ENCODE peak calls at places on chromosomes 1 and 21, in seven cellular contexts. One of them, this sample, is unnamed.

GRCh38 chr1:236099622-236100021 is 34.7 kb upstream of the NID1 start:
- DNase-seq in left ventricle myocardium inferior: no peak
- DNase-seq in GM23338: no peak
- DNase-seq in kidney epithelial cell: no peak
- DNase-seq in body of pancreas: no peak
- DNase-seq in suprapubic skin: no peak
- DNase-seq in AG10803: peak; percentile 7
- DNase-seq in this sample: no peak

GRCh38 chr1:119713039-119713537 is 1.4 kb downstream of the PHGDH start:
- DNase-seq in left ventricle myocardium inferior: no peak
- DNase-seq in GM23338: no peak
- DNase-seq in kidney epithelial cell: no peak
- DNase-seq in body of pancreas: no peak
- DNase-seq in suprapubic skin: no peak
- DNase-seq in AG10803: peak; percentile 41
- DNase-seq in this sample: peak; percentile 29

GRCh38 chr1:230737622-230738262 is 9.4 kb upstream of the CAPN9 start:
- DNase-seq in left ventricle myocardium inferior: no peak
- DNase-seq in GM23338: no peak
- DNase-seq in kidney epithelial cell: no peak
- DNase-seq in body of pancreas: no peak
- DNase-seq in suprapubic skin: no peak
- DNase-seq in AG10803: no peak
- DNase-seq in this sample: no peak

GRCh38 chr1:159196543-159196942 is 8.1 kb upstream of the ACKR1 start:
- DNase-seq in left ventricle myocardium inferior: no peak
- DNase-seq in GM23338: peak; percentile 76
- DNase-seq in kidney epithelial cell: no peak
- DNase-seq in body of pancreas: no peak
- DNase-seq in suprapubic skin: no peak
- DNase-seq in AG10803: no peak
- DNase-seq in this sample: no peak

GRCh38 chr1:232435746-232436145 is 194.2 kb downstream of the SIPA1L2 start:
- DNase-seq in left ventricle myocardium inferior: no peak
- DNase-seq in GM23338: no peak
- DNase-seq in kidney epithelial cell: no peak
- DNase-seq in body of pancreas: no peak
- DNase-seq in suprapubic skin: no peak
- DNase-seq in AG10803: peak; percentile 71
- DNase-seq in this sample: peak; percentile 54

GRCh38 chr1:13661539-13661938 is 38.4 kb upstream of the PRDM2 start:
- DNase-seq in left ventricle myocardium inferior: no peak
- DNase-seq in GM23338: no peak
- DNase-seq in kidney epithelial cell: no peak
- DNase-seq in body of pancreas: no peak
- DNase-seq in suprapubic skin: no peak
- DNase-seq in AG10803: peak; percentile 75
- DNase-seq in this sample: no peak

GRCh38 chr1:24043345-24044032 is 63.4 kb upstream of the SRSF10 start:
- DNase-seq in left ventricle myocardium inferior: no peak
- DNase-seq in GM23338: no peak
- DNase-seq in kidney epithelial cell: no peak
- DNase-seq in body of pancreas: no peak
- DNase-seq in suprapubic skin: no peak
- DNase-seq in AG10803: no peak
- DNase-seq in this sample: no peak

GRCh38 chr1:119286587-119287181 is 81.9 kb upstream of the HAO2 start:
- DNase-seq in left ventricle myocardium inferior: no peak
- DNase-seq in GM23338: peak; percentile 90
- DNase-seq in kidney epithelial cell: no peak
- DNase-seq in body of pancreas: no peak
- DNase-seq in suprapubic skin: no peak
- DNase-seq in AG10803: peak; percentile 44
- DNase-seq in this sample: peak; percentile 39

GRCh38 chr1:198416276-198416675 is 124.2 kb downstream of the ATP6V1G3 start:
- DNase-seq in left ventricle myocardium inferior: no peak
- DNase-seq in GM23338: no peak
- DNase-seq in kidney epithelial cell: no peak
- DNase-seq in body of pancreas: no peak
- DNase-seq in suprapubic skin: no peak
- DNase-seq in AG10803: peak; percentile 85
- DNase-seq in this sample: peak; percentile 37

GRCh38 chr1:116771997-116772647 is 17.9 kb downstream of the CD2 start:
- DNase-seq in left ventricle myocardium inferior: no peak
- DNase-seq in GM23338: no peak
- DNase-seq in kidney epithelial cell: no peak
- DNase-seq in body of pancreas: no peak
- DNase-seq in suprapubic skin: no peak
- DNase-seq in AG10803: no peak
- DNase-seq in this sample: no peak

GRCh38 chr1:113021430-113022085 is 51.4 kb upstream of the LRIG2 start:
- DNase-seq in left ventricle myocardium inferior: no peak
- DNase-seq in GM23338: no peak
- DNase-seq in kidney epithelial cell: no peak
- DNase-seq in body of pancreas: no peak
- DNase-seq in suprapubic skin: no peak
- DNase-seq in AG10803: peak; percentile 64
- DNase-seq in this sample: no peak

GRCh38 chr1:80656628-80657019 is 1144.1 kb upstream of the ADGRL2 start:
- DNase-seq in left ventricle myocardium inferior: no peak
- DNase-seq in GM23338: no peak
- DNase-seq in kidney epithelial cell: no peak
- DNase-seq in body of pancreas: no peak
- DNase-seq in suprapubic skin: no peak
- DNase-seq in AG10803: no peak
- DNase-seq in this sample: peak; percentile 27

GRCh38 chr21:46295177-46295711 is 9.1 kb downstream of the YBEY start:
- DNase-seq in left ventricle myocardium inferior: peak; percentile 42
- DNase-seq in GM23338: peak; percentile 22
- DNase-seq in kidney epithelial cell: no peak
- DNase-seq in body of pancreas: no peak
- DNase-seq in suprapubic skin: no peak
- DNase-seq in AG10803: peak; percentile 55
- DNase-seq in this sample: peak; percentile 67

GRCh38 chr1:235074335-235075120 is 54.1 kb downstream of the TOMM20 start:
- DNase-seq in left ventricle myocardium inferior: peak; percentile 45
- DNase-seq in GM23338: peak; percentile 20
- DNase-seq in kidney epithelial cell: no peak
- DNase-seq in body of pancreas: peak; percentile 63
- DNase-seq in suprapubic skin: no peak
- DNase-seq in AG10803: peak; percentile 92
- DNase-seq in this sample: peak; percentile 69

GRCh38 chr1:231776006-231776707 is 149.6 kb downstream of the DISC1 start:
- DNase-seq in left ventricle myocardium inferior: no peak
- DNase-seq in GM23338: no peak
- DNase-seq in kidney epithelial cell: peak; percentile 54
- DNase-seq in body of pancreas: no peak
- DNase-seq in suprapubic skin: no peak
- DNase-seq in AG10803: peak; percentile 94
- DNase-seq in this sample: peak; percentile 70

GRCh38 chr1:15426492-15427279 is 11.6 kb upstream of the CTRC start:
- DNase-seq in left ventricle myocardium inferior: no peak
- DNase-seq in GM23338: no peak
- DNase-seq in kidney epithelial cell: no peak
- DNase-seq in body of pancreas: peak; percentile 60
- DNase-seq in suprapubic skin: no peak
- DNase-seq in AG10803: no peak
- DNase-seq in this sample: no peak

GRCh38 chr1:145730900-145731299 is 11.6 kb downstream of the CD160 start:
- DNase-seq in left ventricle myocardium inferior: no peak
- DNase-seq in GM23338: peak; percentile 53
- DNase-seq in kidney epithelial cell: no peak
- DNase-seq in body of pancreas: no peak
- DNase-seq in suprapubic skin: no peak
- DNase-seq in AG10803: no peak
- DNase-seq in this sample: no peak

GRCh38 chr1:21814241-21814918 is 2.3 kb downstream of the LDLRAD2 start:
- DNase-seq in left ventricle myocardium inferior: no peak
- DNase-seq in GM23338: peak; percentile 89
- DNase-seq in kidney epithelial cell: no peak
- DNase-seq in body of pancreas: no peak
- DNase-seq in suprapubic skin: no peak
- DNase-seq in AG10803: no peak
- DNase-seq in this sample: no peak

GRCh38 chr1:194975913-194976312 is 1632.3 kb downstream of the KCNT2 start:
- DNase-seq in left ventricle myocardium inferior: no peak
- DNase-seq in GM23338: no peak
- DNase-seq in kidney epithelial cell: no peak
- DNase-seq in body of pancreas: no peak
- DNase-seq in suprapubic skin: no peak
- DNase-seq in AG10803: no peak
- DNase-seq in this sample: peak; percentile 50

GRCh38 chr21:43917515-43918384 is 52.7 kb downstream of the AGPAT3 start:
- DNase-seq in left ventricle myocardium inferior: no peak
- DNase-seq in GM23338: no peak
- DNase-seq in kidney epithelial cell: no peak
- DNase-seq in body of pancreas: no peak
- DNase-seq in suprapubic skin: peak; percentile 15
- DNase-seq in AG10803: no peak
- DNase-seq in this sample: no peak

GRCh38 chr1:182910143-182910542 is 42.8 kb downstream of the SHCBP1L start:
- DNase-seq in left ventricle myocardium inferior: no peak
- DNase-seq in GM23338: peak; percentile 77
- DNase-seq in kidney epithelial cell: no peak
- DNase-seq in body of pancreas: no peak
- DNase-seq in suprapubic skin: no peak
- DNase-seq in AG10803: no peak
- DNase-seq in this sample: no peak

GRCh38 chr1:230507671-230508407 is 81.7 kb upstream of the PGBD5 start:
- DNase-seq in left ventricle myocardium inferior: peak; percentile 29
- DNase-seq in GM23338: no peak
- DNase-seq in kidney epithelial cell: no peak
- DNase-seq in body of pancreas: peak; percentile 50
- DNase-seq in suprapubic skin: no peak
- DNase-seq in AG10803: peak; percentile 46
- DNase-seq in this sample: no peak

GRCh38 chr1:109478806-109479205 is 4.9 kb upstream of the ATXN7L2 start:
- DNase-seq in left ventricle myocardium inferior: no peak
- DNase-seq in GM23338: peak; percentile 77
- DNase-seq in kidney epithelial cell: no peak
- DNase-seq in body of pancreas: peak; percentile 49
- DNase-seq in suprapubic skin: no peak
- DNase-seq in AG10803: no peak
- DNase-seq in this sample: no peak

GRCh38 chr1:94335950-94336349 is 82.2 kb upstream of the ABCD3 start:
- DNase-seq in left ventricle myocardium inferior: no peak
- DNase-seq in GM23338: peak; percentile 92
- DNase-seq in kidney epithelial cell: no peak
- DNase-seq in body of pancreas: peak; percentile 81
- DNase-seq in suprapubic skin: peak; percentile 83
- DNase-seq in AG10803: peak; percentile 93
- DNase-seq in this sample: peak; percentile 94
- TF ChIP-seq CTCF in left ventricle myocardium inferior: peak; percentile 89
- TF ChIP-seq CTCF in GM23338: peak; percentile 97
- TF ChIP-seq CTCF in kidney epithelial cell: peak; percentile 80
- TF ChIP-seq CTCF in body of pancreas: peak; percentile 71
- TF ChIP-seq CTCF in suprapubic skin: peak; percentile 90
- TF ChIP-seq CTCF in AG10803: peak; percentile 96
- TF ChIP-seq CTCF in this sample: peak; percentile 80

DNA sequence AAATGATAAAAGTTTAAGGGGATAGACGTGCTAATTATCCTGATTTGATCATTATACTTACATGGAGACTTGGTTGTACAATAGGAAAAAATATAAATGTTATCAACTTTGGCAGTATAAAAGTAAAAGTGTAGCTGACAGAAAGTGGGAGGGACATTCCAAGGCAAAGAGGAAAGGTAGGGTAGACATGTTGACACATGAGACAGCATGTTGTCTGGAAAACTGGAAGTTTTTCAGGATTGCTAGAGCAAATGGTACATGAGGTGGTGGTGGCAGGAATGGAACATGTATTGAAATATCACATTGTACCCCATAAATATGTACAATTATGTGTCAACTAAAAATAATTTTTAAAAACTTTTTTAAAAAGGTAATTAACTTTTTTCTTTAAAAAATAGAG is 13.2 kb downstream of the DIPK1A start:
- DNase-seq in left ventricle myocardium inferior: no peak
- DNase-seq in GM23338: no peak
- DNase-seq in kidney epithelial cell: no peak
- DNase-seq in body of pancreas: no peak
- DNase-seq in suprapubic skin: no peak
- DNase-seq in AG10803: no peak
- DNase-seq in this sample: no peak
- H3K4me3 ChIP-seq in left ventricle myocardium inferior: no peak overlapping the region
- H3K4me3 ChIP-seq in GM23338: no peak overlapping the region
- H3K4me3 ChIP-seq in kidney epithelial cell: no peak overlapping the region
- H3K4me3 ChIP-seq in body of pancreas: no peak overlapping the region
- H3K4me3 ChIP-seq in suprapubic skin: no peak overlapping the region
- H3K4me3 ChIP-seq in AG10803: no peak overlapping the region
- H3K4me3 ChIP-seq in this sample: no peak overlapping the region

GRCh38 chr1:88780485-88780884 is 96.4 kb downstream of the PKN2 start:
- DNase-seq in left ventricle myocardium inferior: no peak
- DNase-seq in GM23338: no peak
- DNase-seq in kidney epithelial cell: no peak
- DNase-seq in body of pancreas: no peak
- DNase-seq in suprapubic skin: no peak
- DNase-seq in AG10803: no peak
- DNase-seq in this sample: no peak
- TF ChIP-seq CTCF in left ventricle myocardium inferior: no peak
- TF ChIP-seq CTCF in GM23338: no peak
- TF ChIP-seq CTCF in kidney epithelial cell: no peak
- TF ChIP-seq CTCF in body of pancreas: no peak
- TF ChIP-seq CTCF in suprapubic skin: no peak
- TF ChIP-seq CTCF in AG10803: no peak
- TF ChIP-seq CTCF in this sample: no peak

GRCh38 chr1:205630241-205630640 is 1.6 kb downstream of the ELK4 start:
- DNase-seq in left ventricle myocardium inferior: no peak
- DNase-seq in GM23338: no peak
- DNase-seq in kidney epithelial cell: no peak
- DNase-seq in body of pancreas: no peak
- DNase-seq in suprapubic skin: no peak
- DNase-seq in AG10803: peak; percentile 65
- DNase-seq in this sample: peak; percentile 64

GRCh38 chr1:205627956-205628355 is 3.9 kb downstream of the ELK4 start:
- DNase-seq in left ventricle myocardium inferior: no peak
- DNase-seq in GM23338: no peak
- DNase-seq in kidney epithelial cell: no peak
- DNase-seq in body of pancreas: no peak
- DNase-seq in suprapubic skin: no peak
- DNase-seq in AG10803: no peak
- DNase-seq in this sample: no peak

GRCh38 chr1:205630651-205631009 is 1.2 kb downstream of the ELK4 start:
- DNase-seq in left ventricle myocardium inferior: no peak
- DNase-seq in GM23338: no peak
- DNase-seq in kidney epithelial cell: no peak
- DNase-seq in body of pancreas: no peak
- DNase-seq in suprapubic skin: no peak
- DNase-seq in AG10803: no peak
- DNase-seq in this sample: no peak

GRCh38 chr1:205631010-205631726 is 643 bp downstream of the ELK4 start:
- DNase-seq in left ventricle myocardium inferior: peak; percentile 46
- DNase-seq in GM23338: peak; percentile 95
- DNase-seq in kidney epithelial cell: no peak
- DNase-seq in body of pancreas: peak; percentile 73
- DNase-seq in suprapubic skin: peak; percentile 81
- DNase-seq in AG10803: peak; percentile 63
- DNase-seq in this sample: peak; percentile 87

DNA sequence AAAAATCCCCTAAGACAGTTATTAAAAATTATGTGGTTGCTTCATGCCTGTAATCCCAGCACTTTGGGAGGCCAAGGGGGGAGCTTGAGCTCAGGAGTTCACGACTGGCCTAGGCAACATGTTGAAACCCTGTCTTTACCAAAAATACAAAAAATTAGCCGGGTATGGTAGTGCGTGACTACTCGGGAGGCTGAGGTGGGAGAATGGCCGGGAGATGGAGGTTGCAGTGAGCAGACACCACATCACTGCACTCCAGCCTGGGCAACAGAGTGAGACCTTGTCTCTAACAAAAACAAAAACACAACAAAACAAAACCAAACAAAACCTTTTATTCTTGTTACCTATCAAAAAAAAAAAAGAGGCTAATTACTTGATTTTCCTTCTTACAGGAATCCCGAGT is 2.1 kb downstream of the ELK4 start:
- DNase-seq in left ventricle myocardium inferior: no peak
- DNase-seq in GM23338: no peak
- DNase-seq in kidney epithelial cell: no peak
- DNase-seq in body of pancreas: no peak
- DNase-seq in suprapubic skin: no peak
- DNase-seq in AG10803: no peak
- DNase-seq in this sample: no peak
- H3K4me3 ChIP-seq in left ventricle myocardium inferior: peak overlapping the region; percentile 80
- H3K4me3 ChIP-seq in GM23338: peak overlapping the region; percentile 64
- H3K4me3 ChIP-seq in kidney epithelial cell: peak overlapping the region; percentile 2
- H3K4me3 ChIP-seq in body of pancreas: no peak overlapping the region
- H3K4me3 ChIP-seq in suprapubic skin: peak overlapping the region; percentile 78
- H3K4me3 ChIP-seq in AG10803: no peak overlapping the region
- H3K4me3 ChIP-seq in this sample: peak overlapping the region; percentile 80